ENCODE peak calls at places on chromosomes 5 and 9, in seven cellular contexts. F, X, B, H, N, I and R are unnamed samples.

GRCh38 chr9:76866689-76867088 is 39.2 kb downstream of the PRUNE2 start:
- DNase-seq in F (no peak), X (no peak), B (peak; percentile 75), H (peak; percentile 71), N (no peak), I (no peak), R (peak; percentile 54)

GRCh38 chr9:112166176-112167140 is 8.6 kb downstream of the SUSD1 start:
- DNase-seq in F (no peak), X (no peak), B (peak; percentile 61), H (no peak), N (no peak), I (no peak), R (peak; percentile 18)

GRCh38 chr5:58199087-58199486 is 260.8 kb downstream of the PLK2 start:
- DNase-seq in F (no peak), X (no peak), B (no peak), H (no peak), N (no peak), I (no peak), R (no peak)

GRCh38 chr5:176793343-176793699 is 17.0 kb upstream of the UNC5A start:
- DNase-seq in F (no peak), X (no peak), B (no peak), H (no peak), N (no peak), I (no peak), R (no peak)

GRCh38 chr5:30279237-30279636 is 914.2 kb upstream of the CDH6 start:
- DNase-seq in F (no peak), X (no peak), B (peak; percentile 90), H (no peak), N (no peak), I (no peak), R (peak; percentile 48)

GRCh38 chr5:116320486-116320885 is 235.7 kb downstream of the COMMD10 start:
- DNase-seq in F (no peak), X (no peak), B (peak; percentile 58), H (peak; percentile 3), N (peak; percentile 16), I (no peak), R (no peak)

GRCh38 chr9:94639045-94639995 is at the start of gene FBP1:
- DNase-seq in F (peak; percentile 83), X (peak; percentile 48), B (peak; percentile 17), H (no peak), N (peak; percentile 27), I (no peak), R (no peak)

GRCh38 chr5:40879163-40879942 is 29.9 kb upstream of the C7 start:
- DNase-seq in F (no peak), X (no peak), B (peak; percentile 59), H (no peak), N (no peak), I (no peak), R (no peak)

GRCh38 chr5:124074500-124074899 is 562.5 kb downstream of the CSNK1G3 start:
- DNase-seq in F (no peak), X (no peak), B (no peak), H (no peak), N (no peak), I (no peak), R (no peak)

GRCh38 chr5:142017832-142018427 is 5.1 kb upstream of the GNPDA1 start:
- DNase-seq in F (no peak), X (no peak), B (peak; percentile 80), H (no peak), N (no peak), I (no peak), R (no peak)

GRCh38 chr5:156479864-156480263 is 152.9 kb downstream of the SGCD start:
- DNase-seq in F (peak; percentile 27), X (no peak), B (peak; percentile 66), H (peak; percentile 64), N (no peak), I (no peak), R (no peak)

GRCh38 chr9:18689166-18689565 is 215.2 kb downstream of the ADAMTSL1 start:
- DNase-seq in F (no peak), X (no peak), B (no peak), H (no peak), N (no peak), I (no peak), R (no peak)

GRCh38 chr9:15087031-15087417 is 176.8 kb upstream of the FREM1 start:
- DNase-seq in F (no peak), X (no peak), B (no peak), H (no peak), N (no peak), I (no peak), R (no peak)

GRCh38 chr5:142939884-142940283 is 169.7 kb downstream of the ARHGAP26 start:
- DNase-seq in F (no peak), X (no peak), B (no peak), H (no peak), N (no peak), I (no peak), R (no peak)

GRCh38 chr5:102554728-102555127 is 55.9 kb upstream of the SLCO6A1 start:
- DNase-seq in F (no peak), X (no peak), B (peak; percentile 39), H (no peak), N (no peak), I (no peak), R (no peak)

GRCh38 chr5:176667637-176668036 is 20.4 kb downstream of the TSPAN17 start:
- DNase-seq in F (no peak), X (no peak), B (no peak), H (no peak), N (no peak), I (no peak), R (no peak)

GRCh38 chr9:93071464-93071863 is 13.0 kb downstream of the SUSD3 start:
- DNase-seq in F (no peak), X (no peak), B (peak; percentile 52), H (no peak), N (no peak), I (no peak), R (no peak)

GRCh38 chr9:133098871-133099270 is 22.2 kb downstream of the RALGDS start:
- DNase-seq in F (no peak), X (no peak), B (no peak), H (no peak), N (no peak), I (no peak), R (no peak)

GRCh38 chr5:122019936-122020590 is 58.0 kb downstream of the LOX start:
- DNase-seq in F (no peak), X (no peak), B (peak; percentile 14), H (peak; percentile 1), N (no peak), I (no peak), R (no peak)

GRCh38 chr5:22560115-22560514 is 293.0 kb downstream of the CDH12 start:
- DNase-seq in F (no peak), X (no peak), B (peak; percentile 81), H (peak; percentile 41), N (no peak), I (no peak), R (no peak)

GRCh38 chr5:178301641-178302040 is 69.0 kb upstream of the PHYKPL start:
- DNase-seq in F (no peak), X (no peak), B (no peak), H (no peak), N (no peak), I (no peak), R (no peak)

GRCh38 chr9:3337515-3337914 is 188.3 kb downstream of the RFX3 start:
- DNase-seq in F (no peak), X (no peak), B (peak; percentile 79), H (no peak), N (peak; percentile 16), I (no peak), R (no peak)

GRCh38 chr5:83095973-83096539 is 18.7 kb downstream of the XRCC4 start:
- DNase-seq in F (no peak), X (no peak), B (peak; percentile 61), H (no peak), N (no peak), I (no peak), R (peak; percentile 72)

DNA sequence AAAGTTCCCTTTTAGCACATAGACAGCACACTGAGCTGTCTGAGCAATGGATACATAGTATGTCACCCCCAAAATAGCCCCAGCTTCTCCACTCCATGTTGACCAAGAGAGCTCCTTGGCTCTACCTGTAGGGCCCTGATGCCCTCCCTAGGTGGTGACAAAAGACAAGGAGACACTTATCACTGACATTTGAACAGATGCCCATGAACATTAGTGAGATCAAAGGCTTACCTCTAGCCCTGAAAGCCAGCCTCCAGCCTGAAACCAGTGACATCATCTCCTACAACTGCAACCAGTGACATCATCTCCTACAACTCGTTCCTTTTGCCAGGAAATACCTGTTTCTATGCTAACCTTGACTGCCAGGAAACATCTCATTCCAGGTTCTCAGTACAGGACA is 122.7 kb downstream of the FSTL4 start:
- DNase-seq in F (no peak), X (no peak), B (no peak), H (no peak), N (no peak), I (no peak), R (no peak)
- TF ChIP-seq CTCF in F (peak; percentile 26), X (no peak), B (no peak), H (no peak), N (no peak), I (no peak), R (no peak)

DNA sequence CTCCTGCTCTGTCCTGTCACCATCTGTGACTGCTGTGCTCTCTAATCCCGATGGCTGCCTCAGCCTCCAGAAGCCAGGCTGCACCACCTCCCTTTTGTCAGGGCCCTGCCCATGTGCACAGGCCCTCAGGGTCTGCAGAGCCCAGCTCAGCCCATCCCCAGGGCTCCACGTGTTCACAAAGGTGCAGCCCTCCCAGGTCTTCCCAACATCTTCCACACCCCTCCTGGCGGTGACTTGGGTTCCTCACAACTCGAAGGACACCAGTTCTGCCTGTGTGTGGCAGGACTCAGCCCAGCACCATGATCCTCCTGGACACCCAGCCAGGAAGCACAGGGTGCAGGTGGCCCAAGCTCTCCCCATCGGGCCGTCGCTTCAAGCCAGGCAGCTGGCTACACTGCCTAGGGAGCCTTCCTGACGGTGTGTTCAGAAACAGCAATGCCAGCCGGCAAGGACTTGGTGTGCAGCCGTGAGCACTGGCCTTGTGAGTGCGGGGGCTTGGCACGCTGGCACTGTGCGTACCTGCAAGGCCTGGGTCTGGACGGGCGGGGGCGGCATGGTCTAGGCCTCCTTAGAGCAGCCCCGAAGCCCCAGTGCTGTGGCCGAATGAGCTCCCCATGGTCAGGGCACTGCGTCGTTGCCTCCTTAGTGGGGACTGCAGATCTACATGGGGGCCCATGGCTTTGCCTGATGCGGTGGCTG is 96.1 kb downstream of the MRPL36 start:
- DNase-seq in F (no peak), X (no peak), B (no peak), H (no peak), N (no peak), I (no peak), R (no peak)
- TF ChIP-seq CTCF in F (no peak), X (no peak), B (no peak), H (no peak), N (no peak), I (no peak), R (no peak)

GRCh38 chr5:93058309-93058708 is 522.7 kb downstream of the NR2F1-AS1 start:
- DNase-seq in F (no peak), X (no peak), B (peak; percentile 86), H (peak; percentile 80), N (no peak), I (no peak), R (no peak)

GRCh38 chr5:93057311-93057710 is 523.7 kb downstream of the NR2F1-AS1 start:
- DNase-seq in F (no peak), X (no peak), B (no peak), H (no peak), N (no peak), I (no peak), R (no peak)

GRCh38 chr5:93062548-93062947 is 518.5 kb downstream of the NR2F1-AS1 start:
- DNase-seq in F (no peak), X (no peak), B (peak; percentile 58), H (no peak), N (no peak), I (no peak), R (no peak)
- TF ChIP-seq CTCF in F (no peak), X (no peak), B (peak; percentile 55), H (no peak), N (no peak), I (no peak), R (peak; percentile 28)

GRCh38 chr9:16247188-16247875 is 623.1 kb downstream of the BNC2 start:
- DNase-seq in F (no peak), X (no peak), B (no peak), H (no peak), N (no peak), I (no peak), R (peak; percentile 92)
- TF ChIP-seq CTCF in F (no peak), X (no peak), B (no peak), H (no peak), N (no peak), I (no peak), R (no peak)